ENCODE peak calls at places on chromosomes 2 and 18, in eight cellular contexts. K is bronchial epithelial cell; E is activated CD8-positive, alpha-beta T cell treated with anti-CD3 and anti-CD28 coated beads for 36 hours; M is GM20000; B is AG04449; S is cardiac fibroblast; D is neural crest cell; T is tibial artery. A is an unnamed sample.

GRCh38 chr18:36307513-36307912 is 10.0 kb downstream of the FHOD3 start:
- DNase-seq in K (no peak), E (no peak), M (no peak), B (no peak), S (no peak), D (no peak), T (no peak), A (no peak)

GRCh38 chr18:56696966-56697365 is 45.8 kb downstream of the WDR7 start:
- DNase-seq in K (peak), E (no peak), M (no peak), B (no peak), S (peak), D (no peak), T (no peak), A (peak)

GRCh38 chr2:161208527-161209139 is 48.4 kb downstream of the TANK start:
- DNase-seq in K (peak), E (no peak), M (no peak), B (peak), S (peak), D (no peak), T (no peak), A (peak)

GRCh38 chr2:234451852-234452625 is 44.8 kb downstream of the ARL4C start:
- DNase-seq in K (peak), E (no peak), M (no peak), B (peak), S (peak), D (no peak), T (no peak), A (peak)

GRCh38 chr2:27651056-27651455 is 12.4 kb downstream of the SUPT7L start:
- DNase-seq in K (no peak), E (no peak), M (no peak), B (no peak), S (no peak), D (no peak), T (no peak), A (no peak)

GRCh38 chr2:177599072-177599688 is 206.6 kb downstream of the AGPS start:
- DNase-seq in K (no peak), E (no peak), M (no peak), B (no peak), S (no peak), D (no peak), T (no peak), A (no peak)

GRCh38 chr18:60692277-60692676 is 319.7 kb upstream of the MC4R start:
- DNase-seq in K (peak), E (no peak), M (no peak), B (no peak), S (no peak), D (no peak), T (no peak), A (no peak)

GRCh38 chr2:232506713-232507112 is 13.5 kb upstream of the PRSS56 start:
- DNase-seq in K (no peak), E (no peak), M (no peak), B (no peak), S (no peak), D (no peak), T (no peak), A (no peak)

GRCh38 chr2:1740714-1741584 is 3.4 kb downstream of the PXDN start:
- DNase-seq in K (no peak), E (no peak), M (no peak), B (no peak), S (no peak), D (no peak), T (no peak), A (no peak)

GRCh38 chr18:12774982-12775381 is 72.1 kb downstream of the PSMG2 start:
- DNase-seq in K (no peak), E (peak), M (no peak), B (no peak), S (peak), D (no peak), T (no peak), A (no peak)

GRCh38 chr2:20916604-20917286 is 93.8 kb upstream of the LDAH start:
- DNase-seq in K (peak), E (no peak), M (no peak), B (no peak), S (peak), D (no peak), T (no peak), A (peak)

GRCh38 chr2:234422895-234423505 is 73.9 kb downstream of the ARL4C start:
- DNase-seq in K (peak), E (peak), M (no peak), B (no peak), S (no peak), D (no peak), T (no peak), A (no peak)

GRCh38 chr2:200575957-200576356 is 9.9 kb upstream of the AOX1 start:
- DNase-seq in K (peak), E (no peak), M (peak), B (no peak), S (peak), D (no peak), T (no peak), A (peak)
- TF ChIP-seq CTCF in K (no peak), E (peak), M (no peak), B (peak), S (peak), D (peak), T (no peak), A (peak)

GRCh38 chr2:219495531-219496122 is 3.1 kb upstream of the GMPPA start:
- DNase-seq in K (peak), E (peak), M (peak), B (no peak), S (peak), D (peak), T (peak), A (peak)
- TF ChIP-seq CTCF in K (peak), E (peak), M (peak), B (peak), S (peak), D (peak), T (peak), A (peak)

GRCh38 chr2:173884403-173884802 is 80.8 kb downstream of the SP3 start:
- DNase-seq in K (peak), E (peak), M (no peak), B (no peak), S (peak), D (no peak), T (peak), A (peak)
- TF ChIP-seq CTCF in K (peak), E (peak), M (peak), B (peak), S (peak), D (peak), T (peak), A (peak)

GRCh38 chr2:141035846-141036420 is 1094.9 kb downstream of the LRP1B start:
- DNase-seq in K (no peak), E (no peak), M (no peak), B (no peak), S (no peak), D (no peak), T (no peak), A (no peak)
- TF ChIP-seq CTCF in K (no peak), E (no peak), M (no peak), B (no peak), S (no peak), D (no peak), T (no peak), A (no peak)